ENCODE peak calls at places on chromosome 19, in seven cellular contexts. One of them, this sample, is unnamed.

GRCh38 chr19:50399368-50399745 is 15.2 kb downstream of the POLD1 start:
- DNase-seq in IMR-90: no peak
- DNase-seq in mesenchymal stem cell: no peak
- DNase-seq in H1: no peak
- DNase-seq in trophoblast cell: no peak
- DNase-seq in mesendoderm: no peak
- DNase-seq in H9: no peak
- DNase-seq in this sample: no peak

GRCh38 chr19:38699027-38699346 is 45.3 kb downstream of the CAPN12 start:
- DNase-seq in H9: no peak
- DNase-seq in mesenchymal stem cell: no peak
- DNase-seq in trophoblast cell: no peak
- DNase-seq in IMR-90: no peak
- DNase-seq in H1: no peak
- DNase-seq in mesendoderm: no peak
- DNase-seq in this sample: no peak

GRCh38 chr19:55642153-55643002 is 1.1 kb upstream of the ZNF581 start:
- DNase-seq in H9: no peak
- DNase-seq in trophoblast cell: no peak
- DNase-seq in mesenchymal stem cell: peak
- DNase-seq in H1: peak
- DNase-seq in IMR-90: no peak
- DNase-seq in mesendoderm: peak
- DNase-seq in this sample: no peak

GRCh38 chr19:13076320-13076719 is 26.3 kb downstream of the LYL1 start:
- DNase-seq in H9: no peak
- DNase-seq in mesenchymal stem cell: no peak
- DNase-seq in IMR-90: no peak
- DNase-seq in H1: no peak
- DNase-seq in mesendoderm: no peak
- DNase-seq in trophoblast cell: no peak
- DNase-seq in this sample: no peak

GRCh38 chr19:32642771-32643170 is 32.2 kb downstream of the ANKRD27 start:
- DNase-seq in mesenchymal stem cell: no peak
- DNase-seq in H9: no peak
- DNase-seq in mesendoderm: no peak
- DNase-seq in H1: no peak
- DNase-seq in trophoblast cell: no peak
- DNase-seq in IMR-90: no peak
- DNase-seq in this sample: no peak

GRCh38 chr19:35206379-35206778 is 22.2 kb downstream of the FAM187B start:
- DNase-seq in mesendoderm: no peak
- DNase-seq in mesenchymal stem cell: no peak
- DNase-seq in IMR-90: no peak
- DNase-seq in trophoblast cell: no peak
- DNase-seq in H9: no peak
- DNase-seq in H1: peak
- DNase-seq in this sample: no peak

GRCh38 chr19:16739546-16739945 is 19.9 kb downstream of the NWD1 start:
- DNase-seq in H9: peak
- DNase-seq in H1: no peak
- DNase-seq in mesenchymal stem cell: peak
- DNase-seq in mesendoderm: no peak
- DNase-seq in IMR-90: no peak
- DNase-seq in trophoblast cell: no peak
- DNase-seq in this sample: no peak

GRCh38 chr19:10762656-10763055 is 44.8 kb downstream of the DNM2 start:
- DNase-seq in mesenchymal stem cell: no peak
- DNase-seq in trophoblast cell: no peak
- DNase-seq in IMR-90: no peak
- DNase-seq in H1: no peak
- DNase-seq in mesendoderm: peak
- DNase-seq in H9: no peak
- DNase-seq in this sample: no peak

GRCh38 chr19:37654525-37654832 is 786 bp downstream of the ZFP30 start:
- DNase-seq in trophoblast cell: no peak
- DNase-seq in IMR-90: peak
- DNase-seq in H9: no peak
- DNase-seq in H1: no peak
- DNase-seq in mesenchymal stem cell: peak
- DNase-seq in mesendoderm: no peak
- DNase-seq in this sample: no peak

GRCh38 chr19:58399903-58400637 is 4.6 kb downstream of the RNF225 start:
- DNase-seq in H9: peak
- DNase-seq in trophoblast cell: no peak
- DNase-seq in H1: no peak
- DNase-seq in IMR-90: no peak
- DNase-seq in mesenchymal stem cell: no peak
- DNase-seq in mesendoderm: no peak
- DNase-seq in this sample: no peak

GRCh38 chr19:52171321-52172169 is at the start of gene ZNF836:
- DNase-seq in trophoblast cell: peak
- DNase-seq in mesendoderm: peak
- DNase-seq in H9: peak
- DNase-seq in IMR-90: peak
- DNase-seq in H1: peak
- DNase-seq in mesenchymal stem cell: peak
- DNase-seq in this sample: peak

GRCh38 chr19:35551091-35551810 is 5.8 kb downstream of the TMEM147 start:
- DNase-seq in H1: no peak
- DNase-seq in IMR-90: no peak
- DNase-seq in H9: no peak
- DNase-seq in mesenchymal stem cell: no peak
- DNase-seq in mesendoderm: no peak
- DNase-seq in trophoblast cell: no peak
- DNase-seq in this sample: no peak

DNA sequence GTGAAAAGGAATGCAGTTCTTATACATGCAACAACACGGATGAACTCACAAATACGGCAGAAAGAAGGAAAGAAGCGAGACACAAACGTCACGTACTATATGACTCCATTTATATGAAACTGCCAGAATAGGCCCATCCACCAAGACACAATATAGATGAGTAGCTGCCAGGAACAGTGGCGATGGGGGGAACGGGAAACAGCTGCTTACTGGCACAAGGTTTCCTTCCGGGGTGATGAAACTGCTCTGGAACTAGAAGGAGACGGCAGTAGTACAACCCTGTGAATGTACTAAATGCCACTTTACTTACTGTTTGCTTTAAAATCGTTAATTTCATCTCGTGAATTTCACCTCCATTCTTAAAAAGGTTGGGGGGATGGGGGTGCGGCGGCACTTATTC is 28.9 kb downstream of the MLLT1 start:
- DNase-seq in trophoblast cell: no peak
- DNase-seq in H1: no peak
- DNase-seq in H9: no peak
- DNase-seq in mesenchymal stem cell: no peak
- DNase-seq in mesendoderm: no peak
- DNase-seq in IMR-90: no peak
- DNase-seq in this sample: no peak
- H2AK5ac ChIP-seq in trophoblast cell: no peak
- H2AK5ac ChIP-seq in H1: no peak
- H2AK5ac ChIP-seq in H9: no peak
- H2AK5ac ChIP-seq in mesenchymal stem cell: no peak
- H2AK5ac ChIP-seq in mesendoderm: no peak
- H2AK5ac ChIP-seq in IMR-90: peak
- H2AK5ac ChIP-seq in this sample: no peak

DNA sequence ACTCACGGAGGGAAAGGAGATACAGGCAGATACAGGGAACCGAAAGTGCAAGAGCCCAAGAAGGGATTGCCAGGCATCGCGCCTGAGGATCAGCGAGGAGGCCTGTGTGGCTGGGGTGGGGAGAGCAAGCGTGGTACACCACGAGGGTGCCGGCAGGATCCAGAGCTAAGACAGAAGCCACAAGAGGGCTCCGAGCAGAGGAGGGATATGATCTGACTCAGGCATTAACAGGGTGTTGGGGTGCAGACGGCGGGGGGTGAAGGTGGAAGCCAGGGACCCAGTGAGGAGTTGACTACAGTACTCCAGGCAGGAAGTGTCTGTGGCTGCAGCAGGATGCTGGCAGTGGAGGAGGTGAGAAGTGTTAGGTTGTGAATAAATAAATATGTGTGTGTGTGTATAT is 5.4 kb upstream of the PPP1R37 start:
- DNase-seq in mesendoderm: no peak
- DNase-seq in trophoblast cell: no peak
- DNase-seq in H1: no peak
- DNase-seq in H9: no peak
- DNase-seq in mesenchymal stem cell: no peak
- DNase-seq in IMR-90: no peak
- DNase-seq in this sample: no peak
- H4K8ac ChIP-seq in mesendoderm: no peak
- H4K8ac ChIP-seq in trophoblast cell: no peak
- H4K8ac ChIP-seq in H1: no peak
- H4K8ac ChIP-seq in H9: no peak
- H4K8ac ChIP-seq in mesenchymal stem cell: no peak
- H4K8ac ChIP-seq in IMR-90: no peak
- H4K8ac ChIP-seq in this sample: no peak

DNA sequence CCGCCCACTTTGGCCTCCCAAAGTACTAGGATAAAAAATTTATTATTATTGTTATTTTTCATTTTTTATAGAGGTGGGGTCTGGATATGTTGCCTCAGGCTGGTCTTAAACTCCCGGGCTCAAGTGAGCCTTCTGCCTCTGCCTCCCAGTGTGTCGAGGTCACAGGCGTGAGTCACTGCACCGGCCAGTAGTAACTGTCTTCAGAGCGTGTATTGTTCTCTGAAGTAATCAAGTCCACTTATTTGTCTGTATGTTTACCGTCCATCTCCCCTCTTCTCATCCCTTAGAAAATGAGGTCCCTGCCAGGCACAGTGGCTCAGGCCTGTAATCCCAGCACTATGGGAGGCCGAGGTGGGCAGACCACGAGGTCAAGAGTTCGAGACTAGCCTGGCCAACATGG is 18.2 kb upstream of the SULT2B1 start:
- DNase-seq in trophoblast cell: no peak
- DNase-seq in mesendoderm: no peak
- DNase-seq in H1: no peak
- DNase-seq in H9: no peak
- DNase-seq in IMR-90: no peak
- DNase-seq in mesenchymal stem cell: no peak
- DNase-seq in this sample: no peak
- H2AK5ac ChIP-seq in trophoblast cell: no peak
- H2AK5ac ChIP-seq in mesendoderm: no peak
- H2AK5ac ChIP-seq in H1: no peak
- H2AK5ac ChIP-seq in H9: no peak
- H2AK5ac ChIP-seq in IMR-90: no peak
- H2AK5ac ChIP-seq in mesenchymal stem cell: no peak
- H2AK5ac ChIP-seq in this sample: no peak

DNA sequence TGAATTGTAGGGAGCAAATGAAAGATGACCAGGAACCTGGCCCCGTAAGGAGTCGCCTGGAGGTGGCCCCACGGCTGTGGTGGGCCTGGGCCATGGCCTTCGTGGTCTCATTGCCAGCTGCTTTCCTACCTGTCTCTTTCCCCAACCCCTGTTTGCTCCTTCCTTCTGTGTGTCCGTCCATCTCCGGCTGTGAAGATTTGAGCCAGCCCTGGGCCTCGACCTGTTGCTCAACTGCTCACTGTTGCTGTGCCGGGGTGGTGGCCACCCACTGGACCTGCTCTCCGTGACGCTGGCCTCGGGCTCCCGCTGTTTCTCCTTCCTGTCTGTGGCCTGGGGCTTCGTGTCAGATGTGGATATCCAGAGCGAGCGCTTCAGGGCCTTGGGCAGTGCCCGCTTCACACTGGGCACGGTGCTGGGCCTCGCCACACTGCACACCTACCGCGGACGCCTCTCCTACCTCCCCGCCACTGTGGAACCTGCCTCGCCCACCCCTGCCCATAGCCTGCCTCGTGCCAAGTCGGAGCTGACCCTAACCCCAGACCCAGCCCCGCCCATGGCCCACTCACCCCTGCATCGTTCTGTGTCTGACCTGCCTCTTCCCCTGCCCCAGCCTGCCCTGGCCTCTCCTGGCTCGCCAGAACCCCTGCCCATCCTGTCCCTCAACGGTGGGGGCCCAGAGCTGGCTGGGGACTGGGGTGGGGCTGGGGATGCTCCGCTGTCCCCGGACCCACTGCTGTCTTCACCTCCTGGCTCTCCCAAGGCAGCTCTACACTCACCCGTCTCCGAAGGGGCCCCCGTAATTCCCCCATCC is 8.5 kb downstream of the DBP start:
- DNase-seq in H1: no peak
- DNase-seq in H9: peak
- DNase-seq in mesenchymal stem cell: no peak
- DNase-seq in trophoblast cell: no peak
- DNase-seq in mesendoderm: no peak
- DNase-seq in IMR-90: no peak
- DNase-seq in this sample: no peak
- H4K8ac ChIP-seq in H1: peak
- H4K8ac ChIP-seq in H9: no peak
- H4K8ac ChIP-seq in mesenchymal stem cell: no peak
- H4K8ac ChIP-seq in trophoblast cell: no peak
- H4K8ac ChIP-seq in mesendoderm: no peak
- H4K8ac ChIP-seq in IMR-90: no peak
- H4K8ac ChIP-seq in this sample: no peak

DNA sequence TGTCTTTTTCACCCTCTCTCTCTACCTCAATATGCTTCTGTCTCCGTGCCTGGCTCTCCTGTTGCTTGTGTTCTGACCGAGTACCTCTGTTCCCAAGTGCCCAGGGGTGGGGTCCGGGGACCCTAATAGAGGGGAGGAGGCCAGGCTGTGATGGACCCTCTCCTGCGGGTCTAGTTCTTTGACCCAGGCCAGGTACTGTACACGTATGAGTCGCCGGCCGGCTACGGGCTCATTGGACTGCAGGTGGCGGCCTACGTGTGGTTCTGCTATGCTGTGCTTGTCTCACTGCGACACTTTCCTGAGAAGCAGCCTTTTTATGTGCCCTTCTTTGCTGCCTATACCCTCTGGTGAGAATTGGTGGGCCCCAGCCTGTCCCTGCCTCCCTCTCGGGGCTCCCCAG is 4.4 kb downstream of the TMEM145 start:
- DNase-seq in IMR-90: no peak
- DNase-seq in H9: no peak
- DNase-seq in mesendoderm: no peak
- DNase-seq in mesenchymal stem cell: no peak
- DNase-seq in H1: no peak
- DNase-seq in trophoblast cell: no peak
- DNase-seq in this sample: no peak
- H2AK5ac ChIP-seq in IMR-90: no peak
- H2AK5ac ChIP-seq in H9: no peak
- H2AK5ac ChIP-seq in mesendoderm: no peak
- H2AK5ac ChIP-seq in mesenchymal stem cell: no peak
- H2AK5ac ChIP-seq in H1: no peak
- H2AK5ac ChIP-seq in trophoblast cell: no peak
- H2AK5ac ChIP-seq in this sample: no peak

DNA sequence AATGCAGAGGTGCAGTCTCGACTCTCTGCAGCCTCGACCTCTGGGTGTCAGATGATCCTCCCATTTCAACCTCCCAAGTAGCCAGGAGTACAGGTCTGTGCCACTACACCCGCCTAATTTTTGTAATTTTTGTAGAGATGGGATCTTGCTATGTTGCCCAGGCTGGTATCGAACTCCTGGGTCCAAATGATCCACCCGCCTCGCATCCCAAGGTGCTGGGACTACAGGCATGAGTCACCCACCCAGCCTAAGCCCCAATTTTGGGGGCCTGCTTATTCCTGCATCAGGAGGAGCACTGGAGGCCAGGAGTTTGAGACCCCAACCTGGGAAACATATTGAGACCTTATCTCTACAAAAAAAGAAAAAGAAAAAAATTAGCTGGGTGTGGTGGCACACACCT is 80.1 kb upstream of the ADGRE5 start:
- DNase-seq in mesenchymal stem cell: no peak
- DNase-seq in H9: no peak
- DNase-seq in trophoblast cell: no peak
- DNase-seq in H1: no peak
- DNase-seq in mesendoderm: no peak
- DNase-seq in IMR-90: no peak
- DNase-seq in this sample: no peak
- H4K8ac ChIP-seq in mesenchymal stem cell: no peak
- H4K8ac ChIP-seq in H9: no peak
- H4K8ac ChIP-seq in trophoblast cell: no peak
- H4K8ac ChIP-seq in H1: no peak
- H4K8ac ChIP-seq in mesendoderm: no peak
- H4K8ac ChIP-seq in IMR-90: no peak
- H4K8ac ChIP-seq in this sample: no peak

GRCh38 chr19:870963-871401 is 11.5 kb downstream of the CFD start:
- DNase-seq in mesendoderm: no peak
- DNase-seq in mesenchymal stem cell: no peak
- DNase-seq in IMR-90: peak
- DNase-seq in H1: no peak
- DNase-seq in H9: no peak
- DNase-seq in trophoblast cell: no peak
- DNase-seq in this sample: no peak
- H2AK5ac ChIP-seq in mesendoderm: no peak
- H2AK5ac ChIP-seq in mesenchymal stem cell: no peak
- H2AK5ac ChIP-seq in IMR-90: peak
- H2AK5ac ChIP-seq in H1: no peak
- H2AK5ac ChIP-seq in H9: no peak
- H2AK5ac ChIP-seq in trophoblast cell: no peak
- H2AK5ac ChIP-seq in this sample: no peak